ENCODE peak calls at places on chromosomes 12 and 14, in six cellular contexts. C is glomerular endothelial cell, S is DMS 273 treated with DMSO at 0.1 percent for 48 hours, Q is NCI-H1092 treated with DMSO at 0.1 percent for 48 hours, H is mucosa of gallbladder, V is NCI-H446 treated with DMSO at 0.1 percent for 48 hours. X is an unnamed sample.

GRCh38 chr12:21301-22189 is 45.0 kb upstream of the IQSEC3 start:
- DNase-seq in C (no peak), S (no peak), Q (no peak), H (no peak), V (no peak), X (no peak)

GRCh38 chr12:113208041-113208934 is 13.0 kb upstream of the TPCN1 start:
- DNase-seq in C (no peak), S (no peak), Q (no peak), H (peak), V (no peak), X (peak)

GRCh38 chr12:22919883-22920282 is 294.9 kb downstream of the ETNK1 start:
- DNase-seq in C (no peak), S (no peak), Q (no peak), H (peak), V (no peak), X (no peak)

GRCh38 chr14:61147898-61148549 is 133.1 kb downstream of the TMEM30B start:
- DNase-seq in C (peak), S (no peak), Q (no peak), H (no peak), V (no peak), X (peak)

GRCh38 chr14:35818346-35819115 is 7.6 kb upstream of the BRMS1L start:
- DNase-seq in C (no peak), S (no peak), Q (peak), H (peak), V (peak), X (peak)

GRCh38 chr14:69349091-69349777 is 48.9 kb downstream of the ERH start:
- DNase-seq in C (no peak), S (no peak), Q (no peak), H (no peak), V (no peak), X (no peak)

GRCh38 chr12:21751517-21751916 is 23.0 kb downstream of the KCNJ8 start:
- DNase-seq in C (no peak), S (no peak), Q (no peak), H (no peak), V (peak), X (peak)

GRCh38 chr14:22871962-22872832 is 657 bp downstream of the LRP10 start:
- DNase-seq in C (no peak), S (no peak), Q (peak), H (peak), V (no peak), X (peak)

GRCh38 chr12:123237646-123238329 is 4.6 kb downstream of the MTRFR start:
- DNase-seq in C (peak), S (no peak), Q (peak), H (peak), V (peak), X (peak)

GRCh38 chr14:104318558-104319488 is 180.4 kb downstream of the KIF26A start:
- DNase-seq in C (no peak), S (no peak), Q (no peak), H (no peak), V (peak), X (no peak)

GRCh38 chr12:53974084-53975018 is at the start of gene HOTAIR:
- DNase-seq in C (no peak), S (no peak), Q (peak), H (no peak), V (no peak), X (no peak)

GRCh38 chr12:57825451-57825850 is 6.9 kb upstream of the AVIL start:
- DNase-seq in C (no peak), S (no peak), Q (no peak), H (no peak), V (no peak), X (no peak)

GRCh38 chr12:63918788-63919300 is 74.3 kb downstream of the SRGAP1 start:
- DNase-seq in C (peak), S (no peak), Q (no peak), H (no peak), V (no peak), X (peak)

GRCh38 chr14:78446807-78447206 is 276.6 kb downstream of the NRXN3 start:
- DNase-seq in C (no peak), S (no peak), Q (no peak), H (no peak), V (no peak), X (no peak)

GRCh38 chr14:100486025-100486828 is 101.0 kb downstream of the BEGAIN start:
- DNase-seq in C (peak), S (peak), Q (no peak), H (peak), V (peak), X (peak)

GRCh38 chr12:62191747-62192485 is 68.3 kb upstream of the USP15 start:
- DNase-seq in C (no peak), S (no peak), Q (no peak), H (no peak), V (no peak), X (peak)

GRCh38 chr12:20305470-20305869 is 62.9 kb upstream of the PDE3A start:
- DNase-seq in C (no peak), S (no peak), Q (no peak), H (no peak), V (no peak), X (no peak)

GRCh38 chr12:54206807-54207206 is 18.0 kb upstream of the SMUG1 start:
- DNase-seq in C (no peak), S (peak), Q (no peak), H (no peak), V (no peak), X (no peak)

GRCh38 chr12:724194-724855 is 28.1 kb upstream of the WNK1 start:
- DNase-seq in C (no peak), S (no peak), Q (no peak), H (no peak), V (no peak), X (no peak)

GRCh38 chr12:104073699-104074098 is 9.4 kb downstream of the HCFC2 start:
- DNase-seq in C (no peak), S (no peak), Q (no peak), H (no peak), V (no peak), X (no peak)